ENCODE peak calls at places on chromosome 22, in four cellular contexts. H is GM23338, Q is neural progenitor cell, R is OCI-LY7. B is an unnamed sample. For H3K79me2, the result is how much of the 10 kb centered on the place peaks cover.

GRCh38 chr22:46044718-46045458 is 67.9 kb upstream of the WNT7B start:
- DNase-seq in Q (peak), R (no peak), H (peak), B (peak)

GRCh38 chr22:18136563-18137320 is 13.2 kb upstream of the USP18 start:
- DNase-seq in R (no peak), Q (no peak), H (peak), B (peak)

GRCh38 chr22:17969732-17970131 is 54.6 kb downstream of the MICAL3 start:
- DNase-seq in H (no peak), R (no peak), Q (no peak), B (peak)

GRCh38 chr22:17772963-17773605 is 1.2 kb downstream of the BID start:
- DNase-seq in R (no peak), Q (no peak), H (peak), B (peak)

GRCh38 chr22:29664731-29665130 is 55.1 kb upstream of the CABP7 start:
- DNase-seq in H (no peak), R (no peak), Q (no peak), B (no peak)

GRCh38 chr22:33210129-33210784 is 152.1 kb upstream of the SYN3 start:
- DNase-seq in Q (peak), H (peak), R (peak), B (peak)

GRCh38 chr22:19151329-19152191 is 1.5 kb upstream of the GSC2 start:
- DNase-seq in R (no peak), H (no peak), Q (no peak), B (peak)

GRCh38 chr22:18057568-18058209 is 20.1 kb upstream of the PEX26 start:
- DNase-seq in R (peak), H (no peak), Q (no peak), B (peak)

GRCh38 chr22:47967841-47968240 is 1205.4 kb downstream of the TBC1D22A start:
- DNase-seq in R (no peak), Q (no peak), H (no peak), B (no peak)

GRCh38 chr22:43562843-43563242 is 151.0 kb downstream of the MPPED1 start:
- DNase-seq in R (no peak), Q (no peak), H (peak), B (no peak)

GRCh38 chr22:46125311-46125710 is 25.0 kb upstream of the PPARA start:
- DNase-seq in Q (no peak), R (no peak), H (no peak), B (peak)

GRCh38 chr22:47690586-47690985 is 928.1 kb downstream of the TBC1D22A start:
- DNase-seq in H (no peak), R (no peak), Q (no peak), B (no peak)

GRCh38 chr22:47409501-47410275 is 647.2 kb downstream of the TBC1D22A start:
- DNase-seq in H (no peak), R (no peak), Q (no peak), B (peak)

GRCh38 chr22:36430863-36431262 is 43.1 kb upstream of the MYH9 start:
- DNase-seq in H (no peak), Q (no peak), R (no peak), B (peak)
- H3K79me2 ChIP-seq in H (under half), Q (under half), R (under half), B (under half)

GRCh38 chr22:27198518-27199035 is 541.2 kb downstream of the MIAT start:
- DNase-seq in Q (no peak), R (no peak), H (no peak), B (no peak)
- H3K4me3 ChIP-seq in Q (no peak), R (no peak), H (no peak), B (no peak)

GRCh38 chr22:42257386-42257785 is 13.1 kb downstream of the TCF20 start:
- DNase-seq in R (no peak), H (no peak), Q (no peak), B (peak)

GRCh38 chr22:42261266-42261665 is 9.2 kb downstream of the TCF20 start:
- DNase-seq in Q (no peak), R (no peak), H (no peak), B (peak)

GRCh38 chr22:42258126-42258525 is 12.3 kb downstream of the TCF20 start:
- DNase-seq in R (no peak), Q (no peak), H (no peak), B (peak)

DNA sequence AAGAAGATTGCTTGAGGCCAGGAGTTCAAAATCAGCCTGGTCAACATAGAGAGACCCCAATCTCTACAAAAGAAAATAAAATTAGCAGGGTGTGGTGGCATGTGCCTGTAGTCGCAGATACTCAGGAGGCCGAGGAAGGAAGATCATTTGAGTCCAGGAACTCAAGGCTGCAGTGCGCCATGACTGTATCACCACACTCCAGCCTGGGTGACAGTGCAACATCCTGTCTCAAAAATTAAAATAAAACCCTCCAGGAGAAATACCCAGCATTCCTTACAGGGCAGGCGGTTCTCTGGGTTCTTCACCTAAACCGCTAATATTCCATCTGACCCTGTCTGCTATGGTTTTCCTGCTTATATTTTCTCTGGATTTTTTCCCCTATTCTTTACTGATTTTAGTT is 13.5 kb downstream of the TCF20 start:
- DNase-seq in Q (no peak), R (no peak), H (no peak), B (no peak)
- H3K79me2 ChIP-seq in Q (half or more), R (half or more), H (half or more), B (half or more)

DNA sequence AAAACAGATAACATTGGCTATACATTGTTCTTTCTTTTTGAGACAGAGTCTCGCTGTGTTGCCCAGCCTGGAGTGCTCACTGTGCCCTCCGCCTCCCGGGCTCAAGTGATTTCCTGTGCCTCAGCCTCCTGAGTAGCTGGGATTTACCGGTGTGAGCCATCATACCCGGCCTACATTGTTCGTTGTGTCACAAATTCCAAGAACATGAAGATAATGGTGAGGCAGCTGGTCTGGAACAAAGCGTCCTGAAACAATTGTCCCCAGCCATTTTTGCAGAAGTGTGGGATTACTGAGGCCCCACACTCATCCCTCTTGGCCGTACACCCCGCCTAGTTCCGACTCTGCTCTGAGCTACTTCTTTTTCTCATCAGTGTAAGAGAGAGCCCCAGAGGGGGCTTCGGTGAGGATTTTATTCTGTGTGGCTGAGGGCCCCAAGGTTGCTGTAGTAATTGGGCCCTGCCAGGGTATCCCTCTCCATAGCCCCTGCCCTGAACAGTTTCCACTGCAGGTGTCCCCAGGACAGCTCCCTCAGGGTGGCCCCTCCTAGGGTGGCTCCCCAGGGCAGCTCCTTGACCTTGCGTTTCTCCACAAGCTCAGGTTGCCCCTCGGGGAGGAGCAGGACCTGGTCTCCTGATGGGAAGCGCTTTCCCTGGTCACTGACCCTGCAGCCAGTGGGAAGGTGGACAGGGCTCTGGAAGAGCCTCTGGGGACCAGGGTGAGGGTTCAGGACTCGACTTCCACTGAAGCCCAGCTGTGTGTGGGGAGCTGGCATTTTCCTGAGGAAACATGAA is 13.1 kb upstream of the ARSA start:
- DNase-seq in R (no peak), H (no peak), Q (peak), B (no peak)
- H3K4me3 ChIP-seq in R (no peak), H (peak), Q (no peak), B (no peak)

GRCh38 chr22:35860837-35861236 is 143.2 kb downstream of the APOL5 start:
- DNase-seq in Q (no peak), R (peak), H (no peak), B (no peak)

GRCh38 chr22:35861451-35861850 is 143.8 kb downstream of the APOL5 start:
- DNase-seq in Q (no peak), H (no peak), R (peak), B (no peak)

GRCh38 chr22:35863432-35863831 is 145.8 kb downstream of the APOL5 start:
- DNase-seq in Q (no peak), H (no peak), R (peak), B (no peak)

GRCh38 chr22:35860087-35860733 is 142.5 kb downstream of the APOL5 start:
- DNase-seq in H (no peak), R (peak), Q (no peak), B (no peak)

DNA sequence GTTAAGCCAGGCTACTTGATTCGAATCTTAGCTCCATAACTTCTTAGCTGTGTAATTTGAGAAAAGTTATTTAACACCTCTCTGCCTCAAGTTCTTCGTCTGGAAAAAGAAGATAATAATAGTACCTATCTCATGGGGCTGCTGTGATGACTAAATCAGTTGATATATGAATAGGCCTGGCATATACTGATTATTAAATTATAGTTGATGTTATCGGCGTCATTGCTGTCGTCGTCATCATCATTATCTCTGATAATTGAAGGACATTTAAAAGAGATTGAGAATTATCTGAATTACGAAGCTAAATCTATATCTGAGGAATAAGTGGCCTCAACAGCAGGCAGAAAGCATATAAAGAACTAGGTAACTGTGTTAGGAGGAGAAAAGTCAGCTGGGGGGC is 145.0 kb downstream of the APOL5 start:
- DNase-seq in H (no peak), Q (no peak), R (no peak), B (no peak)
- H3K79me2 ChIP-seq in H (half or more), Q (half or more), R (half or more), B (half or more)

GRCh38 chr22:41074061-41074460 is 18.3 kb upstream of the EP300 start:
- DNase-seq in H (no peak), Q (no peak), R (no peak), B (no peak)
- H3K4me3 ChIP-seq in H (no peak), Q (no peak), R (no peak), B (no peak)

GRCh38 chr22:21624880-21625791 is 4.7 kb downstream of the YDJC start:
- DNase-seq in R (no peak), Q (no peak), H (no peak), B (peak)
- H3K79me2 ChIP-seq in R (half or more), Q (under half), H (under half), B (half or more)

GRCh38 chr22:38285015-38285414 is 12.2 kb upstream of the TMEM184B start:
- DNase-seq in Q (no peak), H (no peak), R (no peak), B (no peak)

GRCh38 chr22:38286915-38287669 is 14.3 kb upstream of the TMEM184B start:
- DNase-seq in H (peak), Q (peak), R (no peak), B (no peak)

GRCh38 chr22:38284042-38284402 is 11.2 kb upstream of the TMEM184B start:
- DNase-seq in H (no peak), R (no peak), Q (no peak), B (peak)

GRCh38 chr22:38282397-38282796 is 9.6 kb upstream of the TMEM184B start:
- DNase-seq in H (no peak), Q (no peak), R (no peak), B (no peak)
- H3K4me3 ChIP-seq in H (no peak), Q (no peak), R (no peak), B (no peak)

DNA sequence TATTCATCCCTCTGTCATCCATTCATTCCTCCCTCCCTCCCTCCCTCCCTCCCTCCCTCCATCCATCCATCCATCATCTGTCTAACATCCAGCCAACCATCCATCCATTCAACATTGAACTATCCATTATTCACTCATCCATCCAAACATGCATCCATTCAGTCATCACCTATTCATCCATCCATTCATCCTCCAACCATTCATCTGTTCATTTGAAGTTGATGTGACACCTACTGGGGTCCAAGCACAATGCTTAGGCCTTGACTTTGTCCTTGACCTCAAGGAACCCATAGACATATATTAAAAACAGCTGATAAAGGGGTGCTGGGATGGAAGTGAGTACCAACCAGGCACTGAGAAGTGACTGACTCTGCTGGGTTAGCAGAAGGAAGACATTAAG is 26.6 kb downstream of the BCR start:
- DNase-seq in H (no peak), Q (no peak), R (no peak), B (no peak)
- H3K79me2 ChIP-seq in H (half or more), Q (half or more), R (under half), B (under half)

GRCh38 chr22:27642104-27642800 is 159.3 kb downstream of the MN1 start:
- DNase-seq in H (no peak), R (no peak), Q (peak), B (no peak)
- H3K4me3 ChIP-seq in H (no peak), R (no peak), Q (no peak), B (no peak)